ENCODE peak calls at places on chromosomes 7 and 10, in five cellular contexts. V, E, O, R and W are unnamed samples.

GRCh38 chr10:93799309-93799708 is 41.6 kb downstream of the LGI1 start:
- DNase-seq in V (no peak), E (no peak), O (no peak), R (no peak), W (no peak)

GRCh38 chr7:128322040-128322643 is 21.6 kb downstream of the RBM28 start:
- DNase-seq in V (peak), E (no peak), O (peak), R (no peak), W (no peak)

GRCh38 chr7:55539380-55539779 is 32.9 kb downstream of the VOPP1 start:
- DNase-seq in V (no peak), E (no peak), O (no peak), R (no peak), W (no peak)

GRCh38 chr7:81584667-81585066 is 185.2 kb downstream of the HGF start:
- DNase-seq in V (no peak), E (no peak), O (no peak), R (no peak), W (no peak)

GRCh38 chr7:129257168-129257567 is 32.3 kb downstream of the AHCYL2 start:
- DNase-seq in V (no peak), E (no peak), O (no peak), R (no peak), W (no peak)

GRCh38 chr7:34155225-34155908 is 250.0 kb downstream of the BMPER start:
- DNase-seq in V (no peak), E (no peak), O (peak), R (no peak), W (no peak)

GRCh38 chr7:91344911-91345310 is 80.7 kb downstream of the FZD1 start:
- DNase-seq in V (no peak), E (peak), O (no peak), R (no peak), W (no peak)

GRCh38 chr10:11089272-11089671 is 71.6 kb downstream of the CELF2 start:
- DNase-seq in V (no peak), E (no peak), O (no peak), R (no peak), W (no peak)